ENCODE peak calls at places on chromosomes 6 and 20, in six cellular contexts. R, X, N, J, Q and I are unnamed samples.

GRCh38 chr20:6162239-6162638 is 39.4 kb upstream of the FERMT1 start:
- DNase-seq in Q (no peak), X (no peak), R (peak; percentile 43), N (no peak), J (no peak), I (no peak)

GRCh38 chr6:155985660-155986138 is 530.1 kb upstream of the NOX3 start:
- DNase-seq in J (no peak), Q (no peak), X (no peak), R (no peak), N (no peak), I (no peak)

GRCh38 chr20:21184810-21185209 is 58.9 kb downstream of the KIZ start:
- DNase-seq in Q (no peak), J (no peak), N (no peak), X (no peak), R (no peak), I (no peak)

GRCh38 chr6:158205220-158205944 is 37.2 kb downstream of the GTF2H5 start:
- DNase-seq in J (no peak), X (peak; percentile 45), N (peak; percentile 51), R (no peak), Q (no peak), I (no peak)

GRCh38 chr6:36682328-36683144 is 4.0 kb downstream of the CDKN1A start:
- DNase-seq in X (no peak), J (peak; percentile 78), Q (peak; percentile 58), N (no peak), R (no peak), I (peak; percentile 32)

GRCh38 chr6:105628156-105628860 is 225.4 kb upstream of the PREP start:
- DNase-seq in X (no peak), R (no peak), J (no peak), N (no peak), Q (no peak), I (no peak)

GRCh38 chr20:47269309-47270165 is 87.0 kb downstream of the ZMYND8 start:
- DNase-seq in J (no peak), Q (no peak), N (no peak), R (no peak), X (no peak), I (no peak)

GRCh38 chr20:48189177-48189576 is 403.9 kb upstream of the SULF2 start:
- DNase-seq in R (peak; percentile 3), J (no peak), N (no peak), Q (no peak), X (peak; percentile 34), I (peak; percentile 5)

GRCh38 chr6:436308-437041 is 44.9 kb downstream of the IRF4 start:
- DNase-seq in X (no peak), Q (no peak), N (no peak), R (peak; percentile 89), J (no peak), I (no peak)

GRCh38 chr20:46367967-46368901 is 38.2 kb downstream of the ELMO2 start:
- DNase-seq in J (no peak), Q (no peak), R (no peak), X (no peak), N (no peak), I (no peak)

GRCh38 chr6:43299338-43300293 is 1.6 kb downstream of the SLC22A7 start:
- DNase-seq in J (no peak), X (no peak), R (no peak), Q (no peak), N (no peak), I (no peak)

GRCh38 chr6:31767096-31767645 is 4.7 kb downstream of the SAPCD1 start:
- DNase-seq in J (no peak), X (no peak), N (no peak), Q (no peak), R (no peak), I (no peak)

GRCh38 chr6:139173172-139173571 is 38.3 kb downstream of the HECA start:
- DNase-seq in R (no peak), N (no peak), Q (no peak), J (no peak), X (no peak), I (no peak)